ENCODE peak calls at places on chromosomes 11 and 22, in ten cellular contexts. One of them, this sample, is unnamed. For H3K27me3, the result is how much of the 10 kb centered on the place peaks cover.

GRCh38 chr11:47067401-47067800 is 109.3 kb downstream of the ARFGAP2 start:
- DNase-seq in uterus: no peak
- DNase-seq in pancreas: no peak
- DNase-seq in GM23248: no peak
- DNase-seq in lung: no peak
- DNase-seq in lower lobe of right lung: no peak
- DNase-seq in neuronal stem cell: no peak
- DNase-seq in mesenchymal stem cell: no peak
- DNase-seq in right atrium auricular region: no peak
- DNase-seq in CD8-positive, alpha-beta memory T cell: no peak
- DNase-seq in this sample: no peak

GRCh38 chr22:17964647-17965046 is 59.7 kb downstream of the MICAL3 start:
- DNase-seq in uterus: no peak
- DNase-seq in pancreas: no peak
- DNase-seq in GM23248: no peak
- DNase-seq in lung: no peak
- DNase-seq in lower lobe of right lung: no peak
- DNase-seq in neuronal stem cell: no peak
- DNase-seq in mesenchymal stem cell: no peak
- DNase-seq in right atrium auricular region: no peak
- DNase-seq in CD8-positive, alpha-beta memory T cell: no peak
- DNase-seq in this sample: no peak

GRCh38 chr11:71420455-71421241 is 27.5 kb downstream of the DHCR7 start:
- DNase-seq in uterus: no peak
- DNase-seq in pancreas: no peak
- DNase-seq in GM23248: peak
- DNase-seq in lung: peak
- DNase-seq in lower lobe of right lung: no peak
- DNase-seq in neuronal stem cell: peak
- DNase-seq in mesenchymal stem cell: peak
- DNase-seq in right atrium auricular region: no peak
- DNase-seq in CD8-positive, alpha-beta memory T cell: no peak
- DNase-seq in this sample: peak

GRCh38 chr11:10777393-10777793 is 26.3 kb downstream of the CTR9 start:
- DNase-seq in uterus: no peak
- DNase-seq in pancreas: no peak
- DNase-seq in GM23248: no peak
- DNase-seq in lung: no peak
- DNase-seq in lower lobe of right lung: no peak
- DNase-seq in neuronal stem cell: no peak
- DNase-seq in mesenchymal stem cell: no peak
- DNase-seq in right atrium auricular region: no peak
- DNase-seq in CD8-positive, alpha-beta memory T cell: no peak
- DNase-seq in this sample: no peak

GRCh38 chr22:46737105-46737975 is 712 bp downstream of the CERK start:
- DNase-seq in uterus: peak
- DNase-seq in pancreas: peak
- DNase-seq in GM23248: peak
- DNase-seq in lung: no peak
- DNase-seq in lower lobe of right lung: no peak
- DNase-seq in neuronal stem cell: no peak
- DNase-seq in mesenchymal stem cell: peak
- DNase-seq in right atrium auricular region: no peak
- DNase-seq in CD8-positive, alpha-beta memory T cell: peak
- DNase-seq in this sample: peak

GRCh38 chr11:45062974-45063635 is 83.3 kb upstream of the PRDM11 start:
- DNase-seq in uterus: no peak
- DNase-seq in pancreas: no peak
- DNase-seq in GM23248: no peak
- DNase-seq in lung: no peak
- DNase-seq in lower lobe of right lung: no peak
- DNase-seq in neuronal stem cell: no peak
- DNase-seq in mesenchymal stem cell: no peak
- DNase-seq in right atrium auricular region: no peak
- DNase-seq in CD8-positive, alpha-beta memory T cell: no peak
- DNase-seq in this sample: no peak

GRCh38 chr22:37669586-37669985 is 5.8 kb upstream of the LGALS1 start:
- DNase-seq in uterus: no peak
- DNase-seq in pancreas: no peak
- DNase-seq in GM23248: peak
- DNase-seq in lung: no peak
- DNase-seq in lower lobe of right lung: no peak
- DNase-seq in neuronal stem cell: no peak
- DNase-seq in mesenchymal stem cell: peak
- DNase-seq in right atrium auricular region: no peak
- DNase-seq in CD8-positive, alpha-beta memory T cell: no peak
- DNase-seq in this sample: no peak

GRCh38 chr22:36461665-36462474 is 19.6 kb downstream of the TXN2 start:
- DNase-seq in uterus: peak
- DNase-seq in pancreas: no peak
- DNase-seq in GM23248: peak
- DNase-seq in lung: peak
- DNase-seq in lower lobe of right lung: peak
- DNase-seq in neuronal stem cell: no peak
- DNase-seq in mesenchymal stem cell: peak
- DNase-seq in right atrium auricular region: no peak
- DNase-seq in CD8-positive, alpha-beta memory T cell: no peak
- DNase-seq in this sample: peak

DNA sequence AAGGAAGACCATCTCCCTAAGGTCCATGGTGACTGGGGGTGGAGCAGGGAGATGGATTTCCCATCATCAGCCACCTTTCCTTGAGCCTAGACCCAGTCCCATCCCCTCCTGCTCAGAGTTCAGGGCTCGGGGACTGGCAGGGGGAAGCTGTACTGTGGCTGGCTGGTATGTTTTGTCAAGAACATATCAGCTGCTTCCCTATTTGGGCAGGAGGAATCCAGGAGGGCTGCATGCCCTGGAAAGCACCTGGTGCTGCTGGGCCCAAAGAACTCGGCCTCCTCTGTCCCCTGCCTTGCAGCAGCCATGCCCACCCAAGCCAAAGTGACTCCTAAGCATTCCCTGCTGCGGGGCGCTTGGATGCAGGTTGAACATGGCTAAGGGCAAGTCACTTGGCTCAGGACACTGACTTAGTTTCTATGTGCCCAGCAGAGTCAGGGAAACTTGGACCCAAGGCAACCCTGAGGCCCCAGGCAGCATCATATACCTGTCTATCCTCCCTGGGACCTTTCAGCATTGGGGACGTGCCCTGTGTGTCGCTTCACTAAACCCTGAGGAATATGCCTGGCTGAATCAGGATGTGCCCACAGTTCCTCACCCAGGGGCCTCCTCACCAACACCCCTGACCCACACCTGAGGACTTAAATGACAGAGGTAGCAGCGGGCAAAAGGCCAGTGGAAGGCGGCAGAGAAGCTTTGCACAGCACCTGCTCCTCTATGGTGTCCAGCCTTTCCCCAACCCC is 43.1 kb downstream of the BUD13 start:
- DNase-seq in uterus: no peak
- DNase-seq in pancreas: no peak
- DNase-seq in GM23248: no peak
- DNase-seq in lung: no peak
- DNase-seq in lower lobe of right lung: no peak
- DNase-seq in neuronal stem cell: no peak
- DNase-seq in mesenchymal stem cell: no peak
- DNase-seq in right atrium auricular region: no peak
- DNase-seq in CD8-positive, alpha-beta memory T cell: no peak
- DNase-seq in this sample: peak
- H3K27me3 ChIP-seq in uterus: under half
- H3K27me3 ChIP-seq in pancreas: under half
- H3K27me3 ChIP-seq in GM23248: under half
- H3K27me3 ChIP-seq in lung: under half
- H3K27me3 ChIP-seq in lower lobe of right lung: under half
- H3K27me3 ChIP-seq in neuronal stem cell: under half
- H3K27me3 ChIP-seq in mesenchymal stem cell: half or more
- H3K27me3 ChIP-seq in right atrium auricular region: under half
- H3K27me3 ChIP-seq in CD8-positive, alpha-beta memory T cell: under half
- H3K27me3 ChIP-seq in this sample: under half

GRCh38 chr11:78889698-78890097 is 315.0 kb upstream of the NARS2 start:
- DNase-seq in uterus: no peak
- DNase-seq in pancreas: no peak
- DNase-seq in GM23248: no peak
- DNase-seq in lung: no peak
- DNase-seq in lower lobe of right lung: no peak
- DNase-seq in neuronal stem cell: no peak
- DNase-seq in mesenchymal stem cell: no peak
- DNase-seq in right atrium auricular region: no peak
- DNase-seq in CD8-positive, alpha-beta memory T cell: no peak
- DNase-seq in this sample: no peak

GRCh38 chr11:78898376-78898775 is 323.7 kb upstream of the NARS2 start:
- DNase-seq in uterus: no peak
- DNase-seq in pancreas: no peak
- DNase-seq in GM23248: no peak
- DNase-seq in lung: no peak
- DNase-seq in lower lobe of right lung: no peak
- DNase-seq in neuronal stem cell: no peak
- DNase-seq in mesenchymal stem cell: no peak
- DNase-seq in right atrium auricular region: no peak
- DNase-seq in CD8-positive, alpha-beta memory T cell: no peak
- DNase-seq in this sample: no peak

DNA sequence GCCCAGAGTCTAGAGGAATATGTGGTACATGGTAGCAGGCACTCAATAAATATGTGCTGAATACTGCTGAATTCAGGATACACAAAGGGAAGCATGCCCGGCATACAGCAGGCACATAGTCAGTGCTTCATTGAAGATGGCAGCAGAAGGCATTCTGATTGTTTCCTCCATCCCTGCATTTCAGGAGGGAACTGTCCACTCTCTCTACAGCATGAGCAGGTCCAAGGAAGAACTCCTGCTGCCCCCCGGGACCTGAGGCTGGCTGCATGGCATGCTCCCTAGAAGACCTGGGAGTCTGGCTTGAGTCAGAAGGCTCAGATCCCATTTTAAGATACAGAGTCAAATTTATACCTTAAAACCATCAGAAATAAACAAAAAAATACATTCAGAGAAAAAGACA is 319.3 kb upstream of the NARS2 start:
- DNase-seq in uterus: no peak
- DNase-seq in pancreas: no peak
- DNase-seq in GM23248: no peak
- DNase-seq in lung: no peak
- DNase-seq in lower lobe of right lung: no peak
- DNase-seq in neuronal stem cell: no peak
- DNase-seq in mesenchymal stem cell: no peak
- DNase-seq in right atrium auricular region: no peak
- DNase-seq in CD8-positive, alpha-beta memory T cell: no peak
- DNase-seq in this sample: no peak
- H3K27me3 ChIP-seq in uterus: under half
- H3K27me3 ChIP-seq in pancreas: under half
- H3K27me3 ChIP-seq in GM23248: under half
- H3K27me3 ChIP-seq in lung: under half
- H3K27me3 ChIP-seq in lower lobe of right lung: under half
- H3K27me3 ChIP-seq in neuronal stem cell: under half
- H3K27me3 ChIP-seq in mesenchymal stem cell: under half
- H3K27me3 ChIP-seq in right atrium auricular region: under half
- H3K27me3 ChIP-seq in CD8-positive, alpha-beta memory T cell: under half
- H3K27me3 ChIP-seq in this sample: under half

GRCh38 chr22:41910599-41911291 is 4.1 kb downstream of the SHISA8 start:
- DNase-seq in uterus: no peak
- DNase-seq in pancreas: no peak
- DNase-seq in GM23248: peak
- DNase-seq in lung: no peak
- DNase-seq in lower lobe of right lung: no peak
- DNase-seq in neuronal stem cell: no peak
- DNase-seq in mesenchymal stem cell: no peak
- DNase-seq in right atrium auricular region: no peak
- DNase-seq in CD8-positive, alpha-beta memory T cell: peak
- DNase-seq in this sample: no peak
- H3K27me3 ChIP-seq in uterus: under half
- H3K27me3 ChIP-seq in pancreas: under half
- H3K27me3 ChIP-seq in GM23248: under half
- H3K27me3 ChIP-seq in lung: under half
- H3K27me3 ChIP-seq in lower lobe of right lung: half or more
- H3K27me3 ChIP-seq in neuronal stem cell: half or more
- H3K27me3 ChIP-seq in mesenchymal stem cell: under half
- H3K27me3 ChIP-seq in right atrium auricular region: under half
- H3K27me3 ChIP-seq in CD8-positive, alpha-beta memory T cell: under half
- H3K27me3 ChIP-seq in this sample: under half

GRCh38 chr11:128550967-128551522 is 36.3 kb downstream of the ETS1 start:
- DNase-seq in uterus: no peak
- DNase-seq in pancreas: no peak
- DNase-seq in GM23248: no peak
- DNase-seq in lung: no peak
- DNase-seq in lower lobe of right lung: no peak
- DNase-seq in neuronal stem cell: no peak
- DNase-seq in mesenchymal stem cell: no peak
- DNase-seq in right atrium auricular region: no peak
- DNase-seq in CD8-positive, alpha-beta memory T cell: no peak
- DNase-seq in this sample: no peak

GRCh38 chr11:128549256-128549944 is 38.0 kb downstream of the ETS1 start:
- DNase-seq in uterus: peak
- DNase-seq in pancreas: no peak
- DNase-seq in GM23248: no peak
- DNase-seq in lung: no peak
- DNase-seq in lower lobe of right lung: no peak
- DNase-seq in neuronal stem cell: no peak
- DNase-seq in mesenchymal stem cell: peak
- DNase-seq in right atrium auricular region: peak
- DNase-seq in CD8-positive, alpha-beta memory T cell: no peak
- DNase-seq in this sample: no peak

GRCh38 chr11:128548655-128549255 is 38.6 kb downstream of the ETS1 start:
- DNase-seq in uterus: peak
- DNase-seq in pancreas: no peak
- DNase-seq in GM23248: peak
- DNase-seq in lung: peak
- DNase-seq in lower lobe of right lung: peak
- DNase-seq in neuronal stem cell: no peak
- DNase-seq in mesenchymal stem cell: peak
- DNase-seq in right atrium auricular region: peak
- DNase-seq in CD8-positive, alpha-beta memory T cell: no peak
- DNase-seq in this sample: no peak

GRCh38 chr11:128550261-128550821 is 37.0 kb downstream of the ETS1 start:
- DNase-seq in uterus: no peak
- DNase-seq in pancreas: no peak
- DNase-seq in GM23248: no peak
- DNase-seq in lung: no peak
- DNase-seq in lower lobe of right lung: no peak
- DNase-seq in neuronal stem cell: no peak
- DNase-seq in mesenchymal stem cell: no peak
- DNase-seq in right atrium auricular region: no peak
- DNase-seq in CD8-positive, alpha-beta memory T cell: no peak
- DNase-seq in this sample: no peak

DNA sequence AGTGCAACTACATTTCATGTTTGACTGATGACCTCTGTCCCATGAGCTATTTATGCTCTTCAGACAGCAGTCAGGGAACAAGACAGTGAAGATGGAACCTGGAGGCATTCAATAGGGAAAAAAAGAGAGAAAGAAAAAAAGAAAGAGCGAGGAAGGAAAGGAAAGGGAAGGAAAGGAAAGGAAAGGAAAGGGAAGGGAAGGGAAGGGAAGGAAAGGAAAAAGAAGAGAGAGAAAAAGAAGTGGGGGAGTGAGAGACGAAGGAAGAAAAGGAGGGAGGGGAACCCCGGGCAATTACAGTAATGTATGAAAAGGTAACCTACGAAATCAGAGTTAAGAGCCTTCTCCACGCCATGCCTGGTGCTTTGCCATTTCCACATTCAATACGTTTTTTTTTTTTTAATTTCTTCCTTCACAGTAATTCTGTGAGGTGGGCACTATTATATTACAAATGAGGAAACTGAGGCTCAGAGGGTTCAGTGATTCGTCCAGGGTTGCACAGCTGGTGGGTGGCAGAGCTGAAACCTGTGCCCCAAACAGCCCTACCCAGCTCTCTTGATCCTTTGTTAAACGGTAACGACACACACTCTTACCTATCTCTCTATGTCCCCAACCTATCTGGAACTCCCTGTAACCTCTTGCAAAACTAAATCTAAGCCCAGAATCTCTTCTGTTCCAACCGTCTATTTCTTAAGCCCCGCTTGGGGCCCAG is 39.3 kb downstream of the ETS1 start:
- DNase-seq in uterus: no peak
- DNase-seq in pancreas: no peak
- DNase-seq in GM23248: no peak
- DNase-seq in lung: no peak
- DNase-seq in lower lobe of right lung: no peak
- DNase-seq in neuronal stem cell: no peak
- DNase-seq in mesenchymal stem cell: no peak
- DNase-seq in right atrium auricular region: no peak
- DNase-seq in CD8-positive, alpha-beta memory T cell: no peak
- DNase-seq in this sample: no peak
- H3K27me3 ChIP-seq in uterus: under half
- H3K27me3 ChIP-seq in pancreas: under half
- H3K27me3 ChIP-seq in GM23248: under half
- H3K27me3 ChIP-seq in lung: under half
- H3K27me3 ChIP-seq in lower lobe of right lung: under half
- H3K27me3 ChIP-seq in neuronal stem cell: half or more
- H3K27me3 ChIP-seq in mesenchymal stem cell: under half
- H3K27me3 ChIP-seq in right atrium auricular region: under half
- H3K27me3 ChIP-seq in CD8-positive, alpha-beta memory T cell: under half
- H3K27me3 ChIP-seq in this sample: under half